ENCODE peak calls at places on chromosomes 12 and 14, in nine cellular contexts. One of them, this sample, is unnamed.

GRCh38 chr12:50017653-50018052 is 7.6 kb downstream of the RACGAP1 start:
- DNase-seq in dorsolateral prefrontal cortex: no peak
- DNase-seq in A549: no peak
- DNase-seq in right lobe of liver: no peak
- DNase-seq in CD8-positive, alpha-beta T cell: no peak
- DNase-seq in cardiac fibroblast: peak
- DNase-seq in fibroblast of villous mesenchyme: peak
- DNase-seq in fibroblast of mammary gland: peak
- DNase-seq in WERI-Rb-1: no peak
- DNase-seq in this sample: peak

GRCh38 chr12:180445-180844 is 33.5 kb downstream of the SLC6A12 start:
- DNase-seq in dorsolateral prefrontal cortex: no peak
- DNase-seq in A549: no peak
- DNase-seq in right lobe of liver: no peak
- DNase-seq in CD8-positive, alpha-beta T cell: no peak
- DNase-seq in cardiac fibroblast: peak
- DNase-seq in fibroblast of villous mesenchyme: peak
- DNase-seq in fibroblast of mammary gland: no peak
- DNase-seq in WERI-Rb-1: no peak
- DNase-seq in this sample: no peak

GRCh38 chr12:25529738-25530137 is 23.3 kb downstream of the LMNTD1 start:
- DNase-seq in dorsolateral prefrontal cortex: no peak
- DNase-seq in A549: no peak
- DNase-seq in right lobe of liver: no peak
- DNase-seq in CD8-positive, alpha-beta T cell: no peak
- DNase-seq in cardiac fibroblast: peak
- DNase-seq in fibroblast of villous mesenchyme: no peak
- DNase-seq in fibroblast of mammary gland: peak
- DNase-seq in WERI-Rb-1: no peak
- DNase-seq in this sample: no peak

GRCh38 chr12:92821142-92821541 is 108.0 kb downstream of the EEA1 start:
- DNase-seq in dorsolateral prefrontal cortex: no peak
- DNase-seq in A549: no peak
- DNase-seq in right lobe of liver: no peak
- DNase-seq in CD8-positive, alpha-beta T cell: no peak
- DNase-seq in cardiac fibroblast: no peak
- DNase-seq in fibroblast of villous mesenchyme: no peak
- DNase-seq in fibroblast of mammary gland: no peak
- DNase-seq in WERI-Rb-1: no peak
- DNase-seq in this sample: no peak

GRCh38 chr14:24556756-24557155 is 19.3 kb downstream of the CTSG start:
- DNase-seq in dorsolateral prefrontal cortex: no peak
- DNase-seq in A549: no peak
- DNase-seq in right lobe of liver: no peak
- DNase-seq in CD8-positive, alpha-beta T cell: no peak
- DNase-seq in cardiac fibroblast: no peak
- DNase-seq in fibroblast of villous mesenchyme: no peak
- DNase-seq in fibroblast of mammary gland: peak
- DNase-seq in WERI-Rb-1: no peak
- DNase-seq in this sample: peak

GRCh38 chr12:109255377-109255776 is 53.7 kb downstream of the FOXN4 start:
- DNase-seq in dorsolateral prefrontal cortex: no peak
- DNase-seq in A549: peak
- DNase-seq in right lobe of liver: no peak
- DNase-seq in CD8-positive, alpha-beta T cell: no peak
- DNase-seq in cardiac fibroblast: peak
- DNase-seq in fibroblast of villous mesenchyme: peak
- DNase-seq in fibroblast of mammary gland: peak
- DNase-seq in WERI-Rb-1: peak
- DNase-seq in this sample: peak

GRCh38 chr12:10101042-10101579 is 2.3 kb upstream of the CLEC1A start:
- DNase-seq in dorsolateral prefrontal cortex: no peak
- DNase-seq in A549: no peak
- DNase-seq in right lobe of liver: peak
- DNase-seq in CD8-positive, alpha-beta T cell: no peak
- DNase-seq in cardiac fibroblast: peak
- DNase-seq in fibroblast of villous mesenchyme: peak
- DNase-seq in fibroblast of mammary gland: peak
- DNase-seq in WERI-Rb-1: no peak
- DNase-seq in this sample: peak

GRCh38 chr14:22268875-22269274 is 320.1 kb downstream of the DAD1 start:
- DNase-seq in dorsolateral prefrontal cortex: no peak
- DNase-seq in A549: no peak
- DNase-seq in right lobe of liver: no peak
- DNase-seq in CD8-positive, alpha-beta T cell: no peak
- DNase-seq in cardiac fibroblast: peak
- DNase-seq in fibroblast of villous mesenchyme: peak
- DNase-seq in fibroblast of mammary gland: peak
- DNase-seq in WERI-Rb-1: no peak
- DNase-seq in this sample: peak

GRCh38 chr14:58638231-58639205 is 756 bp downstream of the DACT1 start:
- DNase-seq in dorsolateral prefrontal cortex: no peak
- DNase-seq in A549: peak
- DNase-seq in right lobe of liver: peak
- DNase-seq in CD8-positive, alpha-beta T cell: no peak
- DNase-seq in cardiac fibroblast: peak
- DNase-seq in fibroblast of villous mesenchyme: peak
- DNase-seq in fibroblast of mammary gland: peak
- DNase-seq in WERI-Rb-1: peak
- DNase-seq in this sample: no peak

GRCh38 chr14:92942976-92943710 is 20.2 kb downstream of the CHGA start:
- DNase-seq in dorsolateral prefrontal cortex: no peak
- DNase-seq in A549: no peak
- DNase-seq in right lobe of liver: no peak
- DNase-seq in CD8-positive, alpha-beta T cell: no peak
- DNase-seq in cardiac fibroblast: no peak
- DNase-seq in fibroblast of villous mesenchyme: no peak
- DNase-seq in fibroblast of mammary gland: no peak
- DNase-seq in WERI-Rb-1: no peak
- DNase-seq in this sample: no peak

GRCh38 chr14:96077983-96078686 is 39.0 kb downstream of the C14orf132 start:
- DNase-seq in dorsolateral prefrontal cortex: no peak
- DNase-seq in A549: no peak
- DNase-seq in right lobe of liver: no peak
- DNase-seq in CD8-positive, alpha-beta T cell: no peak
- DNase-seq in cardiac fibroblast: no peak
- DNase-seq in fibroblast of villous mesenchyme: no peak
- DNase-seq in fibroblast of mammary gland: no peak
- DNase-seq in WERI-Rb-1: no peak
- DNase-seq in this sample: peak

GRCh38 chr14:23123419-23123818 is 4.4 kb upstream of the CEBPE start:
- DNase-seq in dorsolateral prefrontal cortex: no peak
- DNase-seq in A549: no peak
- DNase-seq in right lobe of liver: no peak
- DNase-seq in CD8-positive, alpha-beta T cell: no peak
- DNase-seq in cardiac fibroblast: peak
- DNase-seq in fibroblast of villous mesenchyme: peak
- DNase-seq in fibroblast of mammary gland: no peak
- DNase-seq in WERI-Rb-1: peak
- DNase-seq in this sample: peak

GRCh38 chr12:85301054-85301453 is 21.0 kb downstream of the ALX1 start:
- DNase-seq in dorsolateral prefrontal cortex: no peak
- DNase-seq in A549: no peak
- DNase-seq in right lobe of liver: no peak
- DNase-seq in CD8-positive, alpha-beta T cell: no peak
- DNase-seq in cardiac fibroblast: no peak
- DNase-seq in fibroblast of villous mesenchyme: no peak
- DNase-seq in fibroblast of mammary gland: no peak
- DNase-seq in WERI-Rb-1: no peak
- DNase-seq in this sample: no peak

GRCh38 chr12:24462946-24463345 is 486.0 kb downstream of the BCAT1 start:
- DNase-seq in dorsolateral prefrontal cortex: no peak
- DNase-seq in A549: no peak
- DNase-seq in right lobe of liver: no peak
- DNase-seq in CD8-positive, alpha-beta T cell: no peak
- DNase-seq in cardiac fibroblast: no peak
- DNase-seq in fibroblast of villous mesenchyme: no peak
- DNase-seq in fibroblast of mammary gland: no peak
- DNase-seq in WERI-Rb-1: no peak
- DNase-seq in this sample: no peak
- TF ChIP-seq CTCF in dorsolateral prefrontal cortex: no peak
- TF ChIP-seq CTCF in A549: no peak
- TF ChIP-seq CTCF in right lobe of liver: no peak
- TF ChIP-seq CTCF in CD8-positive, alpha-beta T cell: no peak
- TF ChIP-seq CTCF in cardiac fibroblast: no peak
- TF ChIP-seq CTCF in fibroblast of villous mesenchyme: no peak
- TF ChIP-seq CTCF in fibroblast of mammary gland: no peak
- TF ChIP-seq CTCF in WERI-Rb-1: no peak
- TF ChIP-seq CTCF in this sample: no peak

DNA sequence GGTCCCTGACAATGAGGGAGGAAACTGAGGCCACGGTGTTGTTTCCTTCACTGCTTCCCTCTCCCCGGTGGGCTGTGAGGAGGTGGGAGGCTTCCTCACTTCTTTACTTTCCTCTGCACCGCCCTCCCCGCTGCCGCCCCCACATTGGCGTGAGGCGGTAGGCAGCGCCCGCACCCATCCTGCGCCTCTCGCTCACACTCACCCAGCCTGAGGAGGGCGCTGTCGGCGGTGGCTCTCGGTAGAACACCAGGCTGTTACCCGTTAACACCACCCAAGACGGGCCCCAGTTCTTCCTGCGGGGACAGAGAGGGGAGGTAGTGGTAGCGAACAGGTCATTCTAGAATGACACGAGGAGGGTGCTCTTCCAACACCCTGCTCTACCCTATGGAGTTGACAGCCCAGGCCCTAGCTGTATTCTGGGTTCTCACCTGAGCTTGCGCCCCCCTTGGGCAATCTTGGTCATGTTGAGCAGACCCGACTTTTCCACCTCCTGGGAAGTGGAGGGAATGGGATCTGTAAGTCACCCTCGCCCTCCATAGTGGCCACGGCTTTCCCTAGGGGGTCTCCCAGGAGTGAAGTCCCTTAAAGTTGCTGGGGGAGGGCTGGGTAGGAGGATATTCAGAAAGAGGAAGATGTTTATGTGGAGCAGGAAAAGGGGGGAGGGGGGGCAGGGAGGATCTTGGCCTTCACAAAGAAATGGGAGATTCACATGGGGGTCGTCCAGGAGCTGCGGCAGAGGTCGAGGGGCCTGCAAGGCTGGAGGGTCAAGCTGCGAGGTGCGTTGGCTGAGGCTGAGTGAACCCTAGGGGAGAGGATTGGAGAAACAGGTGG is 3.3 kb downstream of the ARHGAP9 start:
- DNase-seq in dorsolateral prefrontal cortex: no peak
- DNase-seq in A549: no peak
- DNase-seq in right lobe of liver: peak
- DNase-seq in CD8-positive, alpha-beta T cell: peak
- DNase-seq in cardiac fibroblast: no peak
- DNase-seq in fibroblast of villous mesenchyme: no peak
- DNase-seq in fibroblast of mammary gland: no peak
- DNase-seq in WERI-Rb-1: no peak
- DNase-seq in this sample: no peak
- TF ChIP-seq CTCF in dorsolateral prefrontal cortex: no peak
- TF ChIP-seq CTCF in A549: no peak
- TF ChIP-seq CTCF in right lobe of liver: no peak
- TF ChIP-seq CTCF in CD8-positive, alpha-beta T cell: peak
- TF ChIP-seq CTCF in cardiac fibroblast: no peak
- TF ChIP-seq CTCF in fibroblast of villous mesenchyme: no peak
- TF ChIP-seq CTCF in fibroblast of mammary gland: no peak
- TF ChIP-seq CTCF in WERI-Rb-1: no peak
- TF ChIP-seq CTCF in this sample: no peak

DNA sequence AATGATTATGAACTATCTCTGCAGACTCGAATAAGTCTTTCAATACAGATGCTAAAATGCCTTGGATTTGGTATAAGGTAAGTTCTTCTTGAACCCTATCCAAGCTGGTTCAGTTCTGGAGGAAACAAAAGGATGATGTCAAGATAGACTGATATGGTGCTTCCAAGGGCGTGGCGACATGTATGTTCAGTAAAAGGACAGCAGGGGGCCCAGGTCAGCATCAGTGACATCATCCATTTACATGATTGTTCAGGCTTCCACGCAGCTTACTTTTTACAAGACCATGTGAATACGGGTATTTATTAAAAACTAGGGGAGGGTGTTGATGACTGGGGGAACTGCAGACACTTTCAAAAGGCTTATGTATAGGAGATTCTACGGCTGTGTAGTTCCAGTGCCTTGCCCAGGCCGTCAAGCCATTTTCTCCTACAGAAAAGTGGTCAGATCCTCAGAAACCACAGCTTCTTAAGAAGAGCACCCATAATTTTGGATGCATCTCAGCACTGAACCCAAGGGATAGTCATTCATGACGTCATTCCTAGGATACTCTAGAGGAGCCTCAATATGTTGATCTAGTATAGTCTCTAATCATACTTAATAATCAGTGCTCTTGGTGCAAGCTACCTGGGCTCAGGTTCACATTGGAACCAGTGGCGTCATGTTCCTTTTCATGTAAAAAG is 527.7 kb downstream of the FUT8 start:
- DNase-seq in dorsolateral prefrontal cortex: no peak
- DNase-seq in A549: peak
- DNase-seq in right lobe of liver: no peak
- DNase-seq in CD8-positive, alpha-beta T cell: no peak
- DNase-seq in cardiac fibroblast: no peak
- DNase-seq in fibroblast of villous mesenchyme: peak
- DNase-seq in fibroblast of mammary gland: no peak
- DNase-seq in WERI-Rb-1: peak
- DNase-seq in this sample: peak
- TF ChIP-seq CTCF in dorsolateral prefrontal cortex: no peak
- TF ChIP-seq CTCF in A549: no peak
- TF ChIP-seq CTCF in right lobe of liver: no peak
- TF ChIP-seq CTCF in CD8-positive, alpha-beta T cell: no peak
- TF ChIP-seq CTCF in cardiac fibroblast: peak
- TF ChIP-seq CTCF in fibroblast of villous mesenchyme: no peak
- TF ChIP-seq CTCF in fibroblast of mammary gland: peak
- TF ChIP-seq CTCF in WERI-Rb-1: peak
- TF ChIP-seq CTCF in this sample: peak

GRCh38 chr12:121990692-121991603 is 30.7 kb upstream of the BCL7A start:
- DNase-seq in dorsolateral prefrontal cortex: no peak
- DNase-seq in A549: peak
- DNase-seq in right lobe of liver: no peak
- DNase-seq in CD8-positive, alpha-beta T cell: no peak
- DNase-seq in cardiac fibroblast: no peak
- DNase-seq in fibroblast of villous mesenchyme: no peak
- DNase-seq in fibroblast of mammary gland: peak
- DNase-seq in WERI-Rb-1: no peak
- DNase-seq in this sample: no peak

GRCh38 chr12:121989951-121990647 is 31.6 kb upstream of the BCL7A start:
- DNase-seq in dorsolateral prefrontal cortex: no peak
- DNase-seq in A549: no peak
- DNase-seq in right lobe of liver: no peak
- DNase-seq in CD8-positive, alpha-beta T cell: no peak
- DNase-seq in cardiac fibroblast: no peak
- DNase-seq in fibroblast of villous mesenchyme: no peak
- DNase-seq in fibroblast of mammary gland: no peak
- DNase-seq in WERI-Rb-1: no peak
- DNase-seq in this sample: no peak

GRCh38 chr12:121992059-121992879 is 29.4 kb upstream of the BCL7A start:
- DNase-seq in dorsolateral prefrontal cortex: no peak
- DNase-seq in A549: peak
- DNase-seq in right lobe of liver: no peak
- DNase-seq in CD8-positive, alpha-beta T cell: peak
- DNase-seq in cardiac fibroblast: peak
- DNase-seq in fibroblast of villous mesenchyme: peak
- DNase-seq in fibroblast of mammary gland: peak
- DNase-seq in WERI-Rb-1: no peak
- DNase-seq in this sample: peak

GRCh38 chr12:121986494-121987245 is 35.0 kb upstream of the BCL7A start:
- DNase-seq in dorsolateral prefrontal cortex: no peak
- DNase-seq in A549: no peak
- DNase-seq in right lobe of liver: no peak
- DNase-seq in CD8-positive, alpha-beta T cell: no peak
- DNase-seq in cardiac fibroblast: no peak
- DNase-seq in fibroblast of villous mesenchyme: no peak
- DNase-seq in fibroblast of mammary gland: no peak
- DNase-seq in WERI-Rb-1: no peak
- DNase-seq in this sample: no peak

GRCh38 chr12:121989266-121989950 is 32.3 kb upstream of the BCL7A start:
- DNase-seq in dorsolateral prefrontal cortex: no peak
- DNase-seq in A549: no peak
- DNase-seq in right lobe of liver: no peak
- DNase-seq in CD8-positive, alpha-beta T cell: no peak
- DNase-seq in cardiac fibroblast: no peak
- DNase-seq in fibroblast of villous mesenchyme: no peak
- DNase-seq in fibroblast of mammary gland: no peak
- DNase-seq in WERI-Rb-1: no peak
- DNase-seq in this sample: no peak
- TF ChIP-seq CTCF in dorsolateral prefrontal cortex: no peak
- TF ChIP-seq CTCF in A549: no peak
- TF ChIP-seq CTCF in right lobe of liver: no peak
- TF ChIP-seq CTCF in CD8-positive, alpha-beta T cell: no peak
- TF ChIP-seq CTCF in cardiac fibroblast: no peak
- TF ChIP-seq CTCF in fibroblast of villous mesenchyme: no peak
- TF ChIP-seq CTCF in fibroblast of mammary gland: no peak
- TF ChIP-seq CTCF in WERI-Rb-1: no peak
- TF ChIP-seq CTCF in this sample: no peak

This sample was measured in MCF 10A.